ENCODE peak calls at places on chromosomes 4 and X, in seven cellular contexts. K is HCT116, X is neural progenitor cell, V is GM23338, P is MM.1S, E is PC-3, D is SK-N-SH. L is an unnamed sample.

GRCh38 chr4:94126669-94127068 is 81.0 kb upstream of the SMARCAD1 start:
- DNase-seq in K (peak; percentile 15), X (peak; percentile 21), V (peak; percentile 59), P (peak; percentile 33), E (peak; percentile 14), D (peak; percentile 40), L (peak; percentile 16)

GRCh38 chrX:120751683-120752082 is 121.8 kb upstream of the C1GALT1C1 start:
- DNase-seq in K (no peak), X (no peak), V (no peak), P (no peak), E (no peak), D (no peak), L (no peak)

GRCh38 chrX:67780694-67781109 is 236.9 kb downstream of the AR start:
- DNase-seq in K (no peak), X (no peak), V (no peak), P (peak; percentile 78), E (peak; percentile 2), D (no peak), L (peak; percentile 62)

GRCh38 chrX:44495091-44495490 is 47.6 kb downstream of the FUNDC1 start:
- DNase-seq in K (no peak), X (no peak), V (no peak), P (no peak), E (no peak), D (no peak), L (no peak)

GRCh38 chr4:47462799-47463234 is 685 bp downstream of the COMMD8 start:
- DNase-seq in K (no peak), X (no peak), V (no peak), P (peak; percentile 16), E (no peak), D (peak; percentile 12), L (no peak)

GRCh38 chrX:70437011-70437410 is 7.6 kb upstream of the DLG3 start:
- DNase-seq in K (no peak), X (no peak), V (no peak), P (no peak), E (no peak), D (no peak), L (no peak)

GRCh38 chr4:110793890-110794588 is 171.2 kb upstream of the PITX2 start:
- DNase-seq in K (no peak), X (peak; percentile 83), V (peak; percentile 42), P (no peak), E (no peak), D (no peak), L (peak; percentile 17)

GRCh38 chr4:110624016-110624770 is 1.3 kb upstream of the PITX2 start:
- DNase-seq in K (no peak), X (no peak), V (peak; percentile 10), P (no peak), E (no peak), D (no peak), L (no peak)

GRCh38 chr4:15714616-15715015 is 11.8 kb downstream of the BST1 start:
- DNase-seq in K (no peak), X (no peak), V (no peak), P (no peak), E (no peak), D (no peak), L (no peak)

GRCh38 chr4:121217385-121217784 is 53.3 kb upstream of the TNIP3 start:
- DNase-seq in K (no peak), X (no peak), V (no peak), P (no peak), E (no peak), D (no peak), L (no peak)

GRCh38 chr4:138655970-138656369 is 359.6 kb upstream of the NOCT start:
- DNase-seq in K (no peak), X (no peak), V (no peak), P (no peak), E (no peak), D (no peak), L (no peak)

GRCh38 chr4:138037716-138038115 is 204.4 kb downstream of the SLC7A11 start:
- DNase-seq in K (no peak), X (no peak), V (peak; percentile 17), P (no peak), E (no peak), D (no peak), L (peak; percentile 32)

GRCh38 chrX:18956322-18957032 is 27.4 kb downstream of the PHKA2 start:
- DNase-seq in K (no peak), X (no peak), V (no peak), P (no peak), E (peak; percentile 69), D (no peak), L (no peak)

GRCh38 chr4:115360441-115360840 is 247.0 kb upstream of the NDST4 start:
- DNase-seq in K (no peak), X (no peak), V (no peak), P (no peak), E (no peak), D (no peak), L (no peak)

GRCh38 chr4:94373752-94374151 is 31.1 kb upstream of the HPGDS start:
- DNase-seq in K (no peak), X (no peak), V (no peak), P (no peak), E (no peak), D (no peak), L (no peak)

GRCh38 chrX:24494544-24495113 is 29.5 kb downstream of the PDK3 start:
- DNase-seq in K (no peak), X (peak; percentile 34), V (no peak), P (no peak), E (peak; percentile 91), D (no peak), L (peak; percentile 79)

GRCh38 chrX:134075894-134076718 is 90.7 kb upstream of the GPC3 start:
- DNase-seq in K (no peak), X (no peak), V (no peak), P (no peak), E (no peak), D (no peak), L (no peak)

GRCh38 chr4:182928061-182928460 is 10.9 kb upstream of the DCTD start:
- DNase-seq in K (no peak), X (peak; percentile 38), V (peak; percentile 81), P (no peak), E (no peak), D (no peak), L (no peak)

GRCh38 chr4:165297626-165298025 is 29.8 kb upstream of the MSMO1 start:
- DNase-seq in K (no peak), X (no peak), V (no peak), P (no peak), E (no peak), D (no peak), L (no peak)

GRCh38 chr4:165301833-165302232 is 25.6 kb upstream of the MSMO1 start:
- DNase-seq in K (no peak), X (no peak), V (no peak), P (peak; percentile 48), E (no peak), D (no peak), L (no peak)

GRCh38 chr4:165294907-165295306 is 32.6 kb upstream of the MSMO1 start:
- DNase-seq in K (no peak), X (peak; percentile 32), V (peak; percentile 18), P (no peak), E (no peak), D (no peak), L (no peak)

GRCh38 chr4:165302658-165303057 is 24.8 kb upstream of the MSMO1 start:
- DNase-seq in K (no peak), X (no peak), V (no peak), P (no peak), E (no peak), D (no peak), L (no peak)

GRCh38 chr4:165299399-165300060 is 27.9 kb upstream of the MSMO1 start:
- DNase-seq in K (no peak), X (no peak), V (peak; percentile 12), P (no peak), E (no peak), D (no peak), L (no peak)
- TF ChIP-seq CTCF in K (no peak), X (no peak), V (no peak), P (no peak), E (no peak), D (no peak), L (no peak)

GRCh38 chr4:101418466-101418865 is 71.1 kb upstream of the PPP3CA start:
- DNase-seq in K (no peak), X (no peak), V (no peak), P (peak; percentile 8), E (no peak), D (no peak), L (no peak)
- H3K27me3 ChIP-seq in K (no peaks in the 10 kb centered on the region), X (no peaks in the 10 kb centered on the region), V (no peaks in the 10 kb centered on the region), P (no peaks in the 10 kb centered on the region), E (no peaks in the 10 kb centered on the region), D (no peaks in the 10 kb centered on the region), L (no peaks in the 10 kb centered on the region)

GRCh38 chrX:12804655-12805054 is 13.4 kb downstream of the PRPS2 start:
- DNase-seq in K (no peak), X (no peak), V (no peak), P (no peak), E (peak; percentile 70), D (no peak), L (no peak)

GRCh38 chrX:12798601-12799000 is 7.4 kb downstream of the PRPS2 start:
- DNase-seq in K (no peak), X (no peak), V (no peak), P (no peak), E (no peak), D (no peak), L (no peak)

GRCh38 chrX:12805333-12805732 is 14.1 kb downstream of the PRPS2 start:
- DNase-seq in K (no peak), X (no peak), V (no peak), P (no peak), E (peak; percentile 50), D (no peak), L (no peak)

GRCh38 chrX:12799118-12799517 is 7.9 kb downstream of the PRPS2 start:
- DNase-seq in K (no peak), X (no peak), V (no peak), P (no peak), E (no peak), D (no peak), L (no peak)

GRCh38 chrX:12802741-12803140 is 11.5 kb downstream of the PRPS2 start:
- DNase-seq in K (no peak), X (no peak), V (no peak), P (no peak), E (no peak), D (no peak), L (no peak)
- TF ChIP-seq EZH2phosphoT487 in K (no peak), X (no peak), V (no peak), P (no peak), E (no peak), D (no peak), L (no peak)

DNA sequence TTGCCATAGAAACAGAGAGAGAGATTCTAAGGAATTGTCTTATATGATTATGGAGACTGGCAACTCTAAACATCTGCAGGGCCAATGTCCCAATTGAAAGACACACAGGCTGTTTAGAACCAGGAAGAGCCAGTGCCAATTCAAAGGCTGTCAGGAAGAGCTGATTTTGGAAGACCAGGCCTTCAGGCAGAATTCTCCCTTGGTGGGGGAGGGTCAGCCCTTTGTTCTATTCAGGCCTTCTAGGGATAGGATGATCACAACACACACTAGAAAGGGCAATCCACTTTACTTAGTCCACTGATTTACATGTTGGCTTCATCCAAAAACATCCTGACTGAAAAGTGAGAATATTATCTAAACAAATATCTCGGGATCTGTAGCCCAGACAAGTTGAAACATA is 15.2 kb downstream of the C4orf46 start:
- DNase-seq in K (no peak), X (peak; percentile 64), V (peak; percentile 37), P (no peak), E (no peak), D (no peak), L (no peak)
- TF ChIP-seq CTCF in K (no peak), X (no peak), V (no peak), P (no peak), E (no peak), D (no peak), L (no peak)

L was measured in hepatocyte.